ENCODE peak calls at places on chromosomes 1 and 21, in seven cellular contexts. F is gastrocnemius medialis, X is glutamatergic neuron, G is astrocyte of the spinal cord, W is OCI-LY7, Q is bronchial epithelial cell, U is breast epithelium. Y is an unnamed sample.

GRCh38 chr1:155022136-155022926 is 11.2 kb downstream of the DCST2 start:
- DNase-seq in Q (peak), U (no peak), W (no peak), F (no peak), X (no peak), G (no peak), Y (no peak)

GRCh38 chr1:246875041-246876026 is 56.4 kb downstream of the AHCTF1 start:
- DNase-seq in X (no peak), G (peak), F (no peak), W (no peak), U (no peak), Q (peak), Y (no peak)

GRCh38 chr21:41358193-41359166 is 3.3 kb upstream of the MX2 start:
- DNase-seq in W (no peak), X (no peak), U (peak), F (no peak), G (no peak), Q (no peak), Y (no peak)

GRCh38 chr1:230833511-230833910 is 34.8 kb downstream of the C1orf198 start:
- DNase-seq in U (no peak), Q (no peak), X (no peak), F (no peak), G (no peak), W (no peak), Y (no peak)

GRCh38 chr1:52002038-52002917 is 11.8 kb upstream of the RAB3B start:
- DNase-seq in U (no peak), G (peak), W (peak), Q (peak), F (peak), X (no peak), Y (no peak)

GRCh38 chr1:117034791-117035290 is 25.3 kb upstream of the TTF2 start:
- DNase-seq in W (no peak), F (no peak), Q (no peak), U (no peak), G (no peak), X (peak), Y (no peak)

GRCh38 chr1:235910357-235911299 is 43.9 kb upstream of the LYST start:
- DNase-seq in X (no peak), F (no peak), U (no peak), Q (peak), G (peak), W (no peak), Y (no peak)

GRCh38 chr1:238738942-238739341 is 647.4 kb upstream of the CHRM3 start:
- DNase-seq in U (no peak), X (no peak), Q (no peak), W (no peak), G (peak), F (no peak), Y (no peak)

GRCh38 chr1:67213164-67213563 is 46.9 kb downstream of the IL23R start:
- DNase-seq in Q (peak), U (no peak), W (peak), X (no peak), G (no peak), F (no peak), Y (no peak)

GRCh38 chr1:199691540-199691939 is 336.0 kb upstream of the NR5A2 start:
- DNase-seq in W (no peak), F (no peak), Q (peak), X (no peak), U (no peak), G (peak), Y (no peak)

GRCh38 chr1:59290173-59290954 is 6.5 kb upstream of the FGGY start:
- DNase-seq in W (peak), F (peak), X (no peak), Q (peak), U (no peak), G (peak), Y (no peak)

GRCh38 chr1:94859157-94859556 is 39.0 kb downstream of the SLC44A3 start:
- DNase-seq in F (no peak), W (no peak), Q (no peak), G (no peak), X (no peak), U (no peak), Y (no peak)

GRCh38 chr1:153540394-153541361 is at the start of gene S100A5:
- DNase-seq in G (no peak), F (no peak), W (no peak), Q (peak), X (no peak), U (no peak), Y (no peak)

GRCh38 chr1:202376247-202376646 is 27.7 kb downstream of the PPP1R12B start:
- DNase-seq in W (no peak), X (no peak), U (no peak), F (no peak), G (no peak), Q (peak), Y (no peak)

GRCh38 chr1:243837907-243838546 is 12.0 kb downstream of the AKT3 start:
- DNase-seq in X (no peak), G (no peak), U (no peak), F (no peak), Q (no peak), W (no peak), Y (no peak)

GRCh38 chr1:76759950-76760349 is 107.3 kb upstream of the ST6GALNAC5 start:
- DNase-seq in X (no peak), F (no peak), U (no peak), G (peak), Q (peak), W (no peak), Y (no peak)

GRCh38 chr1:30700528-30701265 is 22.7 kb downstream of the MATN1 start:
- DNase-seq in F (peak), X (no peak), Q (peak), G (peak), W (no peak), U (no peak), Y (no peak)

GRCh38 chr1:180609643-180610555 is 21.9 kb upstream of the XPR1 start:
- DNase-seq in G (no peak), X (no peak), W (peak), Q (peak), F (peak), U (no peak), Y (no peak)

GRCh38 chr1:179010671-179011070 is 15.0 kb upstream of the FAM20B start:
- DNase-seq in X (no peak), U (no peak), Q (no peak), G (no peak), F (no peak), W (no peak), Y (no peak)

GRCh38 chr1:101003012-101003650 is 22.5 kb downstream of the DPH5 start:
- DNase-seq in F (no peak), G (no peak), U (no peak), Q (peak), X (no peak), W (no peak), Y (no peak)

GRCh38 chr1:2352341-2353214 is 38.8 kb downstream of the MORN1 start:
- DNase-seq in X (peak), F (no peak), Q (peak), U (no peak), G (no peak), W (no peak), Y (no peak)

GRCh38 chr1:181601186-181601950 is 118.1 kb downstream of the CACNA1E start:
- DNase-seq in F (no peak), X (no peak), U (no peak), Q (no peak), G (no peak), W (no peak), Y (no peak)

GRCh38 chr1:10679521-10680220 is 116.8 kb downstream of the CASZ1 start:
- DNase-seq in G (peak), X (peak), F (no peak), U (peak), W (peak), Q (peak), Y (peak)

GRCh38 chr1:3902111-3902511 is 2.0 kb upstream of the C1orf174 start:
- DNase-seq in G (no peak), U (no peak), W (peak), X (no peak), Q (no peak), F (no peak), Y (no peak)

GRCh38 chr1:23169727-23170335 is 1.2 kb upstream of the LUZP1 start:
- DNase-seq in Q (peak), X (peak), U (no peak), G (peak), W (peak), F (peak), Y (no peak)

GRCh38 chr1:12067900-12068821 is 5.1 kb downstream of the TNFRSF8 start:
- DNase-seq in U (no peak), Q (peak), X (no peak), F (no peak), G (peak), W (no peak), Y (no peak)

GRCh38 chr1:42052300-42052699 is 100.9 kb upstream of the GUCA2B start:
- DNase-seq in U (no peak), F (no peak), W (no peak), X (no peak), G (no peak), Q (no peak), Y (no peak)

GRCh38 chr1:14698206-14698605 is 99.7 kb downstream of the KAZN start:
- DNase-seq in Q (no peak), X (peak), U (no peak), G (no peak), W (no peak), F (no peak), Y (no peak)

GRCh38 chr1:203839081-203839480 is 22.3 kb upstream of the SNRPE start:
- DNase-seq in F (no peak), U (no peak), Q (no peak), W (no peak), X (no peak), G (peak), Y (no peak)

GRCh38 chr21:28827422-28827821 is 165.3 kb downstream of the LTN1 start:
- DNase-seq in W (no peak), Q (peak), U (no peak), X (no peak), G (no peak), F (no peak), Y (no peak)

GRCh38 chr1:226965581-226966440 is 25.7 kb downstream of the COQ8A start:
- DNase-seq in U (no peak), G (no peak), Q (no peak), X (no peak), W (no peak), F (peak), Y (no peak)

GRCh38 chr1:90359994-90360393 is 357.1 kb downstream of the BARHL2 start:
- DNase-seq in U (no peak), G (no peak), F (no peak), W (no peak), X (no peak), Q (no peak), Y (no peak)

GRCh38 chr1:164360265-164360664 is 198.7 kb upstream of the PBX1 start:
- DNase-seq in W (no peak), F (no peak), X (no peak), Q (no peak), U (no peak), G (no peak), Y (no peak)

GRCh38 chr1:40034869-40035268 is 5.7 kb upstream of the CAP1 start:
- DNase-seq in U (no peak), F (no peak), G (no peak), Q (no peak), X (no peak), W (peak), Y (no peak)

GRCh38 chr1:40036574-40036973 is 4.0 kb upstream of the CAP1 start:
- DNase-seq in G (peak), U (no peak), Q (peak), X (no peak), F (peak), W (no peak), Y (no peak)

GRCh38 chr1:40030528-40031135 is 9.9 kb upstream of the CAP1 start:
- DNase-seq in X (no peak), F (no peak), W (no peak), U (no peak), Q (peak), G (peak), Y (no peak)

GRCh38 chr1:40029608-40030007 is 10.9 kb upstream of the CAP1 start:
- DNase-seq in W (no peak), G (no peak), X (no peak), Q (peak), F (no peak), U (no peak), Y (no peak)

GRCh38 chr1:40032240-40032891 is 8.2 kb upstream of the CAP1 start:
- DNase-seq in X (peak), U (no peak), W (peak), Q (peak), G (peak), F (peak), Y (no peak)
- TF ChIP-seq CTCF in X (peak), U (peak), W (peak), Q (peak), G (peak), F (peak), Y (peak)

GRCh38 chr1:205335692-205336091 is 14.1 kb upstream of the NUAK2 start:
- DNase-seq in X (peak), U (peak), F (peak), G (peak), Q (peak), W (peak), Y (peak)
- TF ChIP-seq CTCF in X (peak), U (peak), F (peak), G (peak), Q (peak), W (peak), Y (peak)

DNA sequence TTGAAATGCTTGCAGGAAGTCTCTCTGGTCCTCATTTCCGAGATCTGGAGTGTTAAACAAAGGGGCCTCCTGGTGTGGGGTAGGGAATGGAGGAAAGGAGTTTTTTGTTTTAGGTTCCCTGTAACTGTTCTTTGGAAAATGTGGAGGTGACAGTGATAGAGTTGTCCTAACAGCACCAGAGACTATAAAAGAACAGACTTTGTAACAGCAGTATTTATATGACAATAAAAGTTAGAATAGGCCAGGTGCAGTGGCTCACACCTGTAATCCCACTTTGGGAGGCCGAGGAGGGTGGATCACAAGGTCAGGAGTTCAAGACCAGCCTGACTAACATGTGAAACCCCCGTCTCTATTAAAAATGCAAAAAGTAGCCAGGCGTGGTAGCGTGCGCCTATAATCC is 68.9 kb downstream of the HUNK start:
- DNase-seq in X (no peak), W (no peak), U (no peak), Q (no peak), F (no peak), G (no peak), Y (no peak)
- TF ChIP-seq CTCF in X (no peak), W (no peak), U (no peak), Q (no peak), F (no peak), G (no peak), Y (no peak)

DNA sequence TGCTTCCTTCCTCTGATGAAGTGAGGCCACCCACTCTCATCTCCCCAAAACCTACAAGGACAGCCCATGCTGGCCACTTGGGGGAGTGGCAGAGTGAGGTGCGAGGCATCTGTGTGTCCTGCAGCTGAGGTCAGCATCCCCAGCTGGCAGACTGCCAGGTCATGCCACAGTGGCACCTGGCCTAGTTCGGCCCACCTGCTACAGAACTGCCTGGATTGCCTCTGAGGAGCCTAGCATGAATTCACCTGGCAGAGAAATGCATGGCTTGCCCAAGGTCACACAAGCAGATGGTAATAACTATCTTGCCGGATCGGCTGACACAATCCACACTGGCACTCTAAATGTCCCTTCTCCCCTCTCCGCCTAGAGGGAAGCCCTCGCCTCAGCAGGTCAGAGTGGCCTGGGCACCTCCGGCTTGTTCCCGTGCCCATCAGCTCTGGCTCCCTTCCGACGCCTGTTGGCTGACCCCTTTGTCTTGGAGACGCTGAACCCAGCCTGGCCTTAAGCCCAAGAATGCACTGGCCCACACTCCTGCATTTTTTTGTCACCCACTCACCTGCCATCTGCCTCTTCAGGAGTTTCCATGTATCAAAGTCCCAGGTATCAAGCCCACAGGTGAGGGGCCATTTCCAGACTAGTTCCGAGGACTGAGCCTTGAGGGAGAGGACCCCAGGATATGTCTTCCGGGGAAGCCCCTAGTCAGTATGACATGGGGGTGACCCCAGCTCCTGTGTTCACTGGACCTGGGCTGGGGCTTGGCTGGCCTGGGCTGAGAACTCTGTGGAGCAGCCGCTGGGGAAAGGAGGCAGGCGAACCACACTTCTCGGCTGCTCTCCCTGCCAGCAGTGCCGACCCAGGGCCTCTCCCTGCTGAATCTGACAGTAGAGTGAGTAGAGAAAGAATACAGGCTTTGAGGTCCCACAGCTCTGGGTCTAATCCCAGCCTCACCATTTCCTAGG is 21.7 kb downstream of the ECE1 start:
- DNase-seq in U (peak), W (no peak), X (no peak), Q (no peak), G (no peak), F (no peak), Y (no peak)
- TF ChIP-seq CTCF in U (no peak), W (no peak), X (no peak), Q (no peak), G (no peak), F (peak), Y (no peak)

GRCh38 chr1:26959722-26960624 is at the start of gene KDF1:
- DNase-seq in X (no peak), W (no peak), G (no peak), F (no peak), U (peak), Q (peak), Y (peak)
- TF ChIP-seq CTCF in X (no peak), W (no peak), G (no peak), F (no peak), U (peak), Q (peak), Y (peak)

DNA sequence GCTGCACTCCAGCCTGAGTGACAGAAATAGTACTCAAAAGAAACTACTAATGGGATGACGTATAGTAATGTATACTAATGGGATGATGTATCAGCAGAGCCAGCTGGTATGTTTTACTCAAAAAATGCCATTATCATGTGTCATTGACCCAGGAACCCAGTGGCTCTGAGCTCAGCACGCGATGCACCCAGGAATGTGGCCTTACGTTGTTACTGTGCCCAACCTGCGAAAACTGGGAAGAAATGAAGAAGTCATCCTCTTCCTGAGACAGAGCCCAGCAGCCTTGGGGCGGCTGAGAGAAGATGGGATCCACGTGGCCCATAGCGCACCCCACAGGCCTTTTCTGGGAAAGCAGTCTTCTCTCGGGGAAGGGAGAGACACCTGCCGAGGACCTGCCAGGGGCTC is 8.8 kb downstream of the UBE2J2 start:
- DNase-seq in F (no peak), G (peak), Q (peak), W (no peak), U (no peak), X (peak), Y (no peak)
- TF ChIP-seq CTCF in F (no peak), G (peak), Q (peak), W (peak), U (no peak), X (peak), Y (no peak)

DNA sequence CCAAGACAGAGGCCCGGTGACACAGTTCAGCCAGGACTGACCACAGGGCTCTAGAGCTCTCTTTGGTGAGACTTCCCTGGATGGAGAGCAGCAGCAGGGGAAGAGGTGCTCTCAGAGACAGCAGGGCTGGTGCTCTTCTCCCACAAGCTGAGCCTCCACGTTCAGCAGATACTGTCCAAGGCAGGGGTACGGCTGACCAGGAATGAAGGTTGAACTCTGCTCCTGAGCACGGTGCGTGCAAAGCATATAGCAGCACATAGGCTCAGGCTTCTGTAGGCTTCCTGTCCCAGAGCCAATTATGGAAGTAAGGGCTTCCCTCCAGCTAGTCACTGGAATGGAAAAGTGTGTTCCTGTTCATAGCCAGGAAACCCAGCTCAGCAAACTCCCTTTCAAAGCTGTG is 23.9 kb downstream of the DMBX1 start:
- DNase-seq in Q (no peak), X (no peak), W (no peak), U (no peak), G (no peak), F (no peak), Y (no peak)
- TF ChIP-seq CTCF in Q (no peak), X (no peak), W (no peak), U (no peak), G (no peak), F (no peak), Y (no peak)

DNA sequence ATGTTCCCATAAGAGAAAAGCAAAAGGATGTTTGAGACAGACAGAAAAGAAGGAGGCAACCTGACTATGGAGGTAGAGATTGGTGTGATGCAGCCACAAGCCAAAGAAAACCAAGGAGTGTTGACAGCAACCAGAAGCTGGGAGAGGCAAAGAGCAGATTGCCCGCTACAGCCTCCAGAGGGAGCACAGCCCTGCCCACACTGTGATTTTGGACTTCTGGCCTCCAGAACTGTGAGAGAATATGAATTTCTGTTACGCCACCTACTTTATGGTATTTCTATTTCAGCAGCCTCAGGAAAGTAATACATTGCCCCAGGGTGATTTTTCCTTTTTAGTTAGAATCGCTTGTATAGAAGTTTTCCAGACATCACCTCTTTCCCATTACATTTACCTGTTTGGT is 28.4 kb downstream of the SLAMF6 start:
- DNase-seq in Q (no peak), F (no peak), X (peak), U (no peak), W (peak), G (no peak), Y (no peak)
- TF ChIP-seq CTCF in Q (peak), F (no peak), X (no peak), U (no peak), W (peak), G (peak), Y (no peak)

GRCh38 chr1:176954242-176954641 is 210.3 kb downstream of the ASTN1 start:
- DNase-seq in W (no peak), U (no peak), X (no peak), F (no peak), G (no peak), Q (no peak), Y (no peak)
- TF ChIP-seq CTCF in W (peak), U (no peak), X (peak), F (no peak), G (no peak), Q (no peak), Y (no peak)

Y was measured in mesothelial cell of epicardium.